ENCODE peak calls at places on chromosomes 3 and 15, in five cellular contexts. One of them, this sample, is unnamed.

GRCh38 chr3:197035577-197035976 is 6.0 kb upstream of the MELTF start:
- DNase-seq in GM23248: no peak
- DNase-seq in fibroblast of lung: no peak
- DNase-seq in endothelial cell of umbilical vein: no peak
- DNase-seq in keratinocyte: no peak
- DNase-seq in this sample: no peak

GRCh38 chr3:21544076-21544462 is 206.9 kb downstream of the ZNF385D start:
- DNase-seq in keratinocyte: no peak
- DNase-seq in fibroblast of lung: peak; percentile 6
- DNase-seq in endothelial cell of umbilical vein: no peak
- DNase-seq in GM23248: peak; percentile 27
- DNase-seq in this sample: no peak

GRCh38 chr3:54733079-54733478 is 194.8 kb downstream of the LRTM1 start:
- DNase-seq in endothelial cell of umbilical vein: no peak
- DNase-seq in keratinocyte: no peak
- DNase-seq in fibroblast of lung: peak; percentile 9
- DNase-seq in GM23248: no peak
- DNase-seq in this sample: no peak

GRCh38 chr3:62134061-62134496 is 239.3 kb downstream of the FEZF2 start:
- DNase-seq in GM23248: peak; percentile 27
- DNase-seq in fibroblast of lung: peak; percentile 59
- DNase-seq in keratinocyte: no peak
- DNase-seq in endothelial cell of umbilical vein: peak; percentile 74
- DNase-seq in this sample: no peak

GRCh38 chr15:74221399-74222230 is 14.5 kb upstream of the CCDC33 start:
- DNase-seq in endothelial cell of umbilical vein: no peak
- DNase-seq in fibroblast of lung: no peak
- DNase-seq in keratinocyte: no peak
- DNase-seq in GM23248: no peak
- DNase-seq in this sample: no peak

GRCh38 chr3:122458992-122459391 is 43.1 kb upstream of the WDR5B start:
- DNase-seq in endothelial cell of umbilical vein: peak; percentile 51
- DNase-seq in GM23248: peak; percentile 75
- DNase-seq in fibroblast of lung: peak; percentile 76
- DNase-seq in keratinocyte: no peak
- DNase-seq in this sample: peak; percentile 52

GRCh38 chr15:74136584-74137543 is 6.5 kb downstream of the ISLR2 start:
- DNase-seq in GM23248: peak; percentile 31
- DNase-seq in fibroblast of lung: no peak
- DNase-seq in keratinocyte: no peak
- DNase-seq in endothelial cell of umbilical vein: no peak
- DNase-seq in this sample: no peak

GRCh38 chr3:184523825-184524615 is 37.6 kb upstream of the EPHB3 start:
- DNase-seq in fibroblast of lung: peak; percentile 77
- DNase-seq in keratinocyte: no peak
- DNase-seq in endothelial cell of umbilical vein: peak; percentile 44
- DNase-seq in GM23248: peak; percentile 87
- DNase-seq in this sample: peak; percentile 24

GRCh38 chr3:108462899-108463298 is 47.5 kb downstream of the MYH15 start:
- DNase-seq in endothelial cell of umbilical vein: no peak
- DNase-seq in GM23248: peak; percentile 77
- DNase-seq in fibroblast of lung: peak; percentile 29
- DNase-seq in keratinocyte: no peak
- DNase-seq in this sample: no peak

GRCh38 chr3:121748638-121749275 is 784 bp downstream of the GOLGB1 start:
- DNase-seq in endothelial cell of umbilical vein: no peak
- DNase-seq in keratinocyte: no peak
- DNase-seq in GM23248: peak; percentile 79
- DNase-seq in fibroblast of lung: peak; percentile 41
- DNase-seq in this sample: peak; percentile 78

GRCh38 chr15:55246567-55246966 is 43.0 kb downstream of the RAB27A start:
- DNase-seq in keratinocyte: no peak
- DNase-seq in fibroblast of lung: no peak
- DNase-seq in GM23248: no peak
- DNase-seq in endothelial cell of umbilical vein: no peak
- DNase-seq in this sample: no peak

GRCh38 chr3:38039899-38040261 is 872 bp downstream of the DLEC1 start:
- DNase-seq in GM23248: peak; percentile 33
- DNase-seq in endothelial cell of umbilical vein: no peak
- DNase-seq in keratinocyte: no peak
- DNase-seq in fibroblast of lung: peak; percentile 60
- DNase-seq in this sample: peak; percentile 41

GRCh38 chr15:76139368-76140068 is 79.7 kb downstream of the TMEM266 start:
- DNase-seq in keratinocyte: peak; percentile 55
- DNase-seq in GM23248: peak; percentile 79
- DNase-seq in endothelial cell of umbilical vein: peak; percentile 70
- DNase-seq in fibroblast of lung: peak; percentile 75
- DNase-seq in this sample: peak; percentile 85

GRCh38 chr3:51099794-51100542 is 285.1 kb upstream of the MANF start:
- DNase-seq in fibroblast of lung: peak; percentile 62
- DNase-seq in GM23248: peak; percentile 81
- DNase-seq in keratinocyte: no peak
- DNase-seq in endothelial cell of umbilical vein: peak; percentile 50
- DNase-seq in this sample: peak; percentile 71

GRCh38 chr3:2579206-2579605 is 480.5 kb downstream of the CNTN4 start:
- DNase-seq in fibroblast of lung: no peak
- DNase-seq in GM23248: no peak
- DNase-seq in keratinocyte: no peak
- DNase-seq in endothelial cell of umbilical vein: no peak
- DNase-seq in this sample: no peak

GRCh38 chr3:129305592-129306091 is 27.0 kb downstream of the HMCES start:
- DNase-seq in endothelial cell of umbilical vein: peak; percentile 83
- DNase-seq in keratinocyte: no peak
- DNase-seq in fibroblast of lung: peak; percentile 79
- DNase-seq in GM23248: peak; percentile 77
- DNase-seq in this sample: peak; percentile 98

GRCh38 chr3:38649500-38650247 is at the start of gene SCN5A:
- DNase-seq in fibroblast of lung: peak; percentile 16
- DNase-seq in endothelial cell of umbilical vein: peak; percentile 38
- DNase-seq in keratinocyte: no peak
- DNase-seq in GM23248: peak; percentile 36
- DNase-seq in this sample: peak; percentile 82

GRCh38 chr3:118548434-118548833 is 486.2 kb downstream of the IGSF11 start:
- DNase-seq in keratinocyte: no peak
- DNase-seq in GM23248: no peak
- DNase-seq in endothelial cell of umbilical vein: peak; percentile 37
- DNase-seq in fibroblast of lung: no peak
- DNase-seq in this sample: no peak

GRCh38 chr3:129596194-129597086 is 10.0 kb downstream of the PLXND1 start:
- DNase-seq in fibroblast of lung: peak; percentile 96
- DNase-seq in keratinocyte: no peak
- DNase-seq in GM23248: peak; percentile 95
- DNase-seq in endothelial cell of umbilical vein: peak; percentile 98
- DNase-seq in this sample: peak; percentile 65

GRCh38 chr3:127088511-127089430 is 104.2 kb upstream of the PRR23E start:
- DNase-seq in endothelial cell of umbilical vein: no peak
- DNase-seq in GM23248: no peak
- DNase-seq in keratinocyte: no peak
- DNase-seq in fibroblast of lung: no peak
- DNase-seq in this sample: no peak

GRCh38 chr3:171317133-171317532 is 143.1 kb downstream of the TNIK start:
- DNase-seq in endothelial cell of umbilical vein: peak; percentile 46
- DNase-seq in fibroblast of lung: no peak
- DNase-seq in keratinocyte: no peak
- DNase-seq in GM23248: no peak
- DNase-seq in this sample: no peak

GRCh38 chr3:123344175-123344908 is 104.5 kb downstream of the ADCY5 start:
- DNase-seq in fibroblast of lung: peak; percentile 62
- DNase-seq in GM23248: peak; percentile 28
- DNase-seq in keratinocyte: no peak
- DNase-seq in endothelial cell of umbilical vein: peak; percentile 6
- DNase-seq in this sample: no peak

GRCh38 chr3:14460342-14461005 is 58.1 kb downstream of the SLC6A6 start:
- DNase-seq in fibroblast of lung: peak; percentile 95
- DNase-seq in endothelial cell of umbilical vein: peak; percentile 97
- DNase-seq in keratinocyte: no peak
- DNase-seq in GM23248: peak; percentile 92
- DNase-seq in this sample: no peak

GRCh38 chr15:90214553-90215205 is 13.5 kb downstream of the SEMA4B start:
- DNase-seq in GM23248: peak; percentile 42
- DNase-seq in fibroblast of lung: no peak
- DNase-seq in endothelial cell of umbilical vein: no peak
- DNase-seq in keratinocyte: no peak
- DNase-seq in this sample: no peak
- H4K20me1 ChIP-seq in GM23248: no peaks in the 10 kb centered on the region
- H4K20me1 ChIP-seq in fibroblast of lung: no peaks in the 10 kb centered on the region
- H4K20me1 ChIP-seq in endothelial cell of umbilical vein: no peaks in the 10 kb centered on the region
- H4K20me1 ChIP-seq in keratinocyte: no peaks in the 10 kb centered on the region
- H4K20me1 ChIP-seq in this sample: peaks cover 16% of the 10 kb centered on the region

DNA sequence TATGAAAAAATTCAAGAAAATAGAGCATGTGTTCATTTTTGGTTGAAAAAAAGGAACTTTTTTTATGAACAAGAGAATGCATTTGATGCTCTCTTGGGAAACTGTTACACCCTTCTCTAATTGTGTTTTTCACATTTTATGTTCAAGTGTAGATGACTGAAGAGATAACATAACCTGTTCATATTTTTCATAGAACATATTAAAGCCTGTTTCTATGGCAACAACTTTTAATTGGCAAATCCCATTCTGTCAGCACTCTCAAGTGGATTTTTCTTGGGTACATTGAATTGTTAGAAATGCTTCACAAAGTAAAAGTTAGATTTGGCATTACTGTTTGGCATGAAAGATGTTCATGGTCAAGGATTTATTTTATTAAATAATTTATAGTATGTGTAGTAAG is 117.5 kb downstream of the MBNL1 start:
- DNase-seq in keratinocyte: no peak
- DNase-seq in GM23248: no peak
- DNase-seq in fibroblast of lung: no peak
- DNase-seq in endothelial cell of umbilical vein: no peak
- DNase-seq in this sample: no peak
- H3K4me3 ChIP-seq in keratinocyte: no peak overlapping the region
- H3K4me3 ChIP-seq in GM23248: peak overlapping the region; percentile 19
- H3K4me3 ChIP-seq in fibroblast of lung: no peak overlapping the region
- H3K4me3 ChIP-seq in endothelial cell of umbilical vein: no peak overlapping the region
- H3K4me3 ChIP-seq in this sample: no peak overlapping the region

GRCh38 chr3:13399603-13400002 is 20.5 kb downstream of the NUP210 start:
- DNase-seq in GM23248: no peak
- DNase-seq in endothelial cell of umbilical vein: no peak
- DNase-seq in fibroblast of lung: no peak
- DNase-seq in keratinocyte: no peak
- DNase-seq in this sample: no peak
- H4K20me1 ChIP-seq in GM23248: no peaks in the 10 kb centered on the region
- H4K20me1 ChIP-seq in endothelial cell of umbilical vein: no peaks in the 10 kb centered on the region
- H4K20me1 ChIP-seq in fibroblast of lung: no peaks in the 10 kb centered on the region
- H4K20me1 ChIP-seq in keratinocyte: no peaks in the 10 kb centered on the region
- H4K20me1 ChIP-seq in this sample: peaks cover 14% of the 10 kb centered on the region

GRCh38 chr15:63156086-63156707 is 1.1 kb downstream of the RPS27L start:
- DNase-seq in endothelial cell of umbilical vein: peak; percentile 47
- DNase-seq in fibroblast of lung: peak; percentile 36
- DNase-seq in GM23248: peak; percentile 44
- DNase-seq in keratinocyte: no peak
- DNase-seq in this sample: peak; percentile 28

GRCh38 chr15:63157066-63157890 is at the start of gene RPS27L:
- DNase-seq in GM23248: peak; percentile 94
- DNase-seq in keratinocyte: peak; percentile 66
- DNase-seq in fibroblast of lung: peak; percentile 96
- DNase-seq in endothelial cell of umbilical vein: peak; percentile 92
- DNase-seq in this sample: peak; percentile 96

GRCh38 chr15:63157891-63158431 is 684 bp upstream of the RPS27L start:
- DNase-seq in fibroblast of lung: peak; percentile 87
- DNase-seq in GM23248: peak; percentile 95
- DNase-seq in endothelial cell of umbilical vein: peak; percentile 70
- DNase-seq in keratinocyte: no peak
- DNase-seq in this sample: peak; percentile 75

GRCh38 chr15:63156708-63157065 is 590 bp downstream of the RPS27L start:
- DNase-seq in endothelial cell of umbilical vein: peak; percentile 56
- DNase-seq in GM23248: peak; percentile 72
- DNase-seq in keratinocyte: no peak
- DNase-seq in fibroblast of lung: peak; percentile 51
- DNase-seq in this sample: peak; percentile 45

GRCh38 chr15:63155486-63155885 is 1.8 kb downstream of the RPS27L start:
- DNase-seq in fibroblast of lung: no peak
- DNase-seq in GM23248: no peak
- DNase-seq in endothelial cell of umbilical vein: no peak
- DNase-seq in keratinocyte: no peak
- DNase-seq in this sample: no peak
- H3K4me3 ChIP-seq in fibroblast of lung: peak overlapping the region; percentile 85
- H3K4me3 ChIP-seq in GM23248: peak overlapping the region; percentile 99
- H3K4me3 ChIP-seq in endothelial cell of umbilical vein: peak overlapping the region; percentile 54
- H3K4me3 ChIP-seq in keratinocyte: no peak overlapping the region
- H3K4me3 ChIP-seq in this sample: peak overlapping the region; percentile 86

DNA sequence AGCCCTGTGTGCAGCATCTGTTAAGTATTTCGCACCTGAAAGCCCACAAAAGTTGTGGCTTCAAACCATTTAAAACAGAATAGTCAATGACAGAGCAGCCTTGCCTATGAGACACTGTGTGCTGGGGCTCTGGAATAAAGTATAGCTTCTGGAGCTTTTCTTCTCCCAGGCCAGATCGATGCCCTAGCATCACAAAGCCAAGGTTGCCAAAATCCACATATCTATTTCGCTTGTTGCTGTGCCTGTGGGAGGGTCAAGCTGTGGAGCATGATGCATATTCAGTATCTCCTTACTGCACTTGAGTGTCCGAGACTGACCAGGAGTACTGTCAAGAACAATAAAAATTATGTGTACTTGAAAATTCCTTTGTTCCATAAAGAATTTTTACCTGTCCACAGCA is 7.6 kb downstream of the PLOD2 start:
- DNase-seq in keratinocyte: no peak
- DNase-seq in endothelial cell of umbilical vein: no peak
- DNase-seq in fibroblast of lung: no peak
- DNase-seq in GM23248: no peak
- DNase-seq in this sample: no peak
- H4K20me1 ChIP-seq in keratinocyte: no peaks in the 10 kb centered on the region
- H4K20me1 ChIP-seq in endothelial cell of umbilical vein: peaks cover 2% of the 10 kb centered on the region
- H4K20me1 ChIP-seq in fibroblast of lung: no peaks in the 10 kb centered on the region
- H4K20me1 ChIP-seq in GM23248: peaks cover 14% of the 10 kb centered on the region
- H4K20me1 ChIP-seq in this sample: no peaks in the 10 kb centered on the region

GRCh38 chr3:185931777-185932176 is 6.0 kb downstream of the TRA2B start:
- DNase-seq in fibroblast of lung: no peak
- DNase-seq in endothelial cell of umbilical vein: peak; percentile 15
- DNase-seq in keratinocyte: no peak
- DNase-seq in GM23248: peak; percentile 20
- DNase-seq in this sample: no peak
- H3K4me3 ChIP-seq in fibroblast of lung: peak overlapping the region; percentile 99
- H3K4me3 ChIP-seq in endothelial cell of umbilical vein: peak overlapping the region; percentile 7
- H3K4me3 ChIP-seq in keratinocyte: peak overlapping the region; percentile 99
- H3K4me3 ChIP-seq in GM23248: peak overlapping the region; percentile 94
- H3K4me3 ChIP-seq in this sample: peak overlapping the region; percentile 89

GRCh38 chr15:27057904-27058645 is 87.1 kb downstream of the GABRG3 start:
- DNase-seq in endothelial cell of umbilical vein: no peak
- DNase-seq in fibroblast of lung: peak; percentile 15
- DNase-seq in keratinocyte: no peak
- DNase-seq in GM23248: peak; percentile 76
- DNase-seq in this sample: no peak
- H4K20me1 ChIP-seq in endothelial cell of umbilical vein: no peaks in the 10 kb centered on the region
- H4K20me1 ChIP-seq in fibroblast of lung: no peaks in the 10 kb centered on the region
- H4K20me1 ChIP-seq in keratinocyte: no peaks in the 10 kb centered on the region
- H4K20me1 ChIP-seq in GM23248: no peaks in the 10 kb centered on the region
- H4K20me1 ChIP-seq in this sample: no peaks in the 10 kb centered on the region

DNA sequence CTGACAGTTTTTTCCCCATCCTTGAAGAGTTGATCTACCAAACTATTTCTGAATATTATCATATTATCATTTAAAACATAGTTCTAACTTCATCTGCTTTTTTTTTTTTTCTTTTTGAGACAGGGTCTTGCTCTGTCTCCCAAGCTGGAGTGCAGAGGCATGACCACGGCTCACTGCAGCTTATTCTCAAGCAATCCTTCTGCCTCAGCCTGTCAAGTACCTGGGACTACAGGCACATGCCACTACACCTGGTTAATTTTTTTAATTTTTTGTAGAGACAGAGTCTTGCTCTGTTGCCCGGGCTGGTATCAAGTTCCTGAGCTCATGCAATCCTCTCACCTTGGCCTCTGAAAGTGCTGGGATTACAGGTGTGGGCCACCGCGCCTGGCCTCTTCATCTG is 1.3 kb downstream of the EIF2AK4 start:
- DNase-seq in fibroblast of lung: no peak
- DNase-seq in endothelial cell of umbilical vein: no peak
- DNase-seq in keratinocyte: no peak
- DNase-seq in GM23248: no peak
- DNase-seq in this sample: no peak
- H3K4me3 ChIP-seq in fibroblast of lung: peak overlapping the region; percentile 86
- H3K4me3 ChIP-seq in endothelial cell of umbilical vein: no peak overlapping the region
- H3K4me3 ChIP-seq in keratinocyte: peak overlapping the region; percentile 78
- H3K4me3 ChIP-seq in GM23248: peak overlapping the region; percentile 91
- H3K4me3 ChIP-seq in this sample: peak overlapping the region; percentile 78